ENCODE peak calls at places on chromosomes 7 and 10, in six cellular contexts. One of them, this sample, is unnamed.

GRCh38 chr7:46844486-46844885 is 737.4 kb downstream of the TNS3 start:
- DNase-seq in heart right ventricle: no peak
- DNase-seq in GM13976: no peak
- DNase-seq in progenitor cell of endocrine pancreas: no peak
- DNase-seq in coronary artery: no peak
- DNase-seq in WERI-Rb-1: no peak
- DNase-seq in this sample: no peak

GRCh38 chr7:31160956-31161355 is 108.8 kb downstream of the ADCYAP1R1 start:
- DNase-seq in heart right ventricle: no peak
- DNase-seq in progenitor cell of endocrine pancreas: no peak
- DNase-seq in GM13976: no peak
- DNase-seq in WERI-Rb-1: no peak
- DNase-seq in coronary artery: no peak
- DNase-seq in this sample: no peak

GRCh38 chr10:3584926-3585784 is 199.9 kb downstream of the KLF6 start:
- DNase-seq in heart right ventricle: no peak
- DNase-seq in coronary artery: no peak
- DNase-seq in progenitor cell of endocrine pancreas: no peak
- DNase-seq in WERI-Rb-1: no peak
- DNase-seq in GM13976: no peak
- DNase-seq in this sample: no peak

GRCh38 chr10:19811517-19811916 is 4.7 kb upstream of the PLXDC2 start:
- DNase-seq in coronary artery: no peak
- DNase-seq in GM13976: no peak
- DNase-seq in progenitor cell of endocrine pancreas: no peak
- DNase-seq in heart right ventricle: peak; percentile 41
- DNase-seq in WERI-Rb-1: no peak
- DNase-seq in this sample: peak; percentile 2

GRCh38 chr7:116195451-116195850 is 14.9 kb upstream of the TES start:
- DNase-seq in coronary artery: no peak
- DNase-seq in heart right ventricle: no peak
- DNase-seq in GM13976: no peak
- DNase-seq in progenitor cell of endocrine pancreas: no peak
- DNase-seq in WERI-Rb-1: no peak
- DNase-seq in this sample: peak; percentile 32

GRCh38 chr7:74174606-74175082 is 488 bp downstream of the EIF4H start:
- DNase-seq in progenitor cell of endocrine pancreas: peak; percentile 32
- DNase-seq in heart right ventricle: peak; percentile 41
- DNase-seq in GM13976: no peak
- DNase-seq in coronary artery: peak; percentile 79
- DNase-seq in WERI-Rb-1: peak; percentile 75
- DNase-seq in this sample: peak; percentile 13

GRCh38 chr10:36725581-36726520 is 399.5 kb upstream of the ANKRD30A start:
- DNase-seq in heart right ventricle: peak; percentile 25
- DNase-seq in coronary artery: no peak
- DNase-seq in GM13976: no peak
- DNase-seq in progenitor cell of endocrine pancreas: peak; percentile 17
- DNase-seq in WERI-Rb-1: peak; percentile 82
- DNase-seq in this sample: peak; percentile 4

GRCh38 chr7:117873056-117873932 is at the start of gene CTTNBP2:
- DNase-seq in coronary artery: peak; percentile 73
- DNase-seq in heart right ventricle: peak; percentile 33
- DNase-seq in progenitor cell of endocrine pancreas: peak; percentile 51
- DNase-seq in GM13976: peak; percentile 44
- DNase-seq in WERI-Rb-1: peak; percentile 12
- DNase-seq in this sample: no peak

GRCh38 chr7:69564454-69565417 is 33.5 kb upstream of the AUTS2 start:
- DNase-seq in heart right ventricle: peak; percentile 26
- DNase-seq in WERI-Rb-1: no peak
- DNase-seq in GM13976: no peak
- DNase-seq in coronary artery: no peak
- DNase-seq in progenitor cell of endocrine pancreas: no peak
- DNase-seq in this sample: no peak

GRCh38 chr7:28955723-28956607 is 2.2 kb downstream of the TRIL start:
- DNase-seq in coronary artery: peak; percentile 74
- DNase-seq in GM13976: peak; percentile 64
- DNase-seq in progenitor cell of endocrine pancreas: peak; percentile 72
- DNase-seq in heart right ventricle: peak; percentile 73
- DNase-seq in WERI-Rb-1: peak; percentile 65
- DNase-seq in this sample: no peak

GRCh38 chr10:124611738-124612137 is 132.4 kb downstream of the FAM53B start:
- DNase-seq in GM13976: no peak
- DNase-seq in progenitor cell of endocrine pancreas: no peak
- DNase-seq in heart right ventricle: no peak
- DNase-seq in coronary artery: no peak
- DNase-seq in WERI-Rb-1: no peak
- DNase-seq in this sample: no peak

GRCh38 chr10:62815373-62816111 is 624 bp downstream of the EGR2 start:
- DNase-seq in GM13976: no peak
- DNase-seq in WERI-Rb-1: peak; percentile 14
- DNase-seq in progenitor cell of endocrine pancreas: peak; percentile 15
- DNase-seq in heart right ventricle: peak; percentile 9
- DNase-seq in coronary artery: no peak
- DNase-seq in this sample: no peak

GRCh38 chr7:87797798-87798403 is 78.3 kb downstream of the SLC25A40 start:
- DNase-seq in GM13976: peak; percentile 50
- DNase-seq in WERI-Rb-1: no peak
- DNase-seq in progenitor cell of endocrine pancreas: no peak
- DNase-seq in heart right ventricle: no peak
- DNase-seq in coronary artery: no peak
- DNase-seq in this sample: peak; percentile 31

GRCh38 chr10:102801978-102802377 is 35.2 kb downstream of the CYP17A1 start:
- DNase-seq in progenitor cell of endocrine pancreas: no peak
- DNase-seq in GM13976: no peak
- DNase-seq in WERI-Rb-1: no peak
- DNase-seq in heart right ventricle: no peak
- DNase-seq in coronary artery: no peak
- DNase-seq in this sample: no peak

GRCh38 chr10:4708123-4708759 is 117.8 kb upstream of the AKR1E2 start:
- DNase-seq in heart right ventricle: no peak
- DNase-seq in GM13976: no peak
- DNase-seq in WERI-Rb-1: peak; percentile 15
- DNase-seq in coronary artery: no peak
- DNase-seq in progenitor cell of endocrine pancreas: no peak
- DNase-seq in this sample: no peak

GRCh38 chr7:2953099-2953498 is 90.6 kb downstream of the CARD11 start:
- DNase-seq in WERI-Rb-1: no peak
- DNase-seq in heart right ventricle: no peak
- DNase-seq in progenitor cell of endocrine pancreas: no peak
- DNase-seq in GM13976: no peak
- DNase-seq in coronary artery: no peak
- DNase-seq in this sample: no peak

GRCh38 chr7:15504376-15504775 is 57.4 kb downstream of the AGMO start:
- DNase-seq in heart right ventricle: no peak
- DNase-seq in WERI-Rb-1: no peak
- DNase-seq in GM13976: no peak
- DNase-seq in coronary artery: no peak
- DNase-seq in progenitor cell of endocrine pancreas: no peak
- DNase-seq in this sample: no peak

GRCh38 chr10:62083868-62084267 is 182.4 kb downstream of the ARID5B start:
- DNase-seq in GM13976: no peak
- DNase-seq in WERI-Rb-1: no peak
- DNase-seq in coronary artery: no peak
- DNase-seq in heart right ventricle: peak; percentile 81
- DNase-seq in progenitor cell of endocrine pancreas: no peak
- DNase-seq in this sample: peak; percentile 55

GRCh38 chr10:114374141-114374791 is 30.0 kb downstream of the AFAP1L2 start:
- DNase-seq in WERI-Rb-1: no peak
- DNase-seq in progenitor cell of endocrine pancreas: no peak
- DNase-seq in heart right ventricle: peak; percentile 73
- DNase-seq in coronary artery: no peak
- DNase-seq in GM13976: no peak
- DNase-seq in this sample: peak; percentile 26

GRCh38 chr7:127041689-127042452 is 210.9 kb downstream of the GRM8 start:
- DNase-seq in heart right ventricle: no peak
- DNase-seq in progenitor cell of endocrine pancreas: no peak
- DNase-seq in GM13976: no peak
- DNase-seq in coronary artery: no peak
- DNase-seq in WERI-Rb-1: no peak
- DNase-seq in this sample: no peak

GRCh38 chr10:69628876-69629275 is 1.2 kb upstream of the FAM241B start:
- DNase-seq in WERI-Rb-1: no peak
- DNase-seq in progenitor cell of endocrine pancreas: no peak
- DNase-seq in heart right ventricle: no peak
- DNase-seq in coronary artery: no peak
- DNase-seq in GM13976: no peak
- DNase-seq in this sample: no peak

GRCh38 chr7:27918503-27918902 is 178.5 kb downstream of the TAX1BP1 start:
- DNase-seq in coronary artery: no peak
- DNase-seq in heart right ventricle: no peak
- DNase-seq in WERI-Rb-1: no peak
- DNase-seq in progenitor cell of endocrine pancreas: no peak
- DNase-seq in GM13976: no peak
- DNase-seq in this sample: no peak

GRCh38 chr7:121003986-121004685 is 15.6 kb downstream of the CPED1 start:
- DNase-seq in progenitor cell of endocrine pancreas: no peak
- DNase-seq in heart right ventricle: peak; percentile 66
- DNase-seq in coronary artery: no peak
- DNase-seq in WERI-Rb-1: no peak
- DNase-seq in GM13976: no peak
- DNase-seq in this sample: no peak

GRCh38 chr7:750111-750905 is 23.2 kb upstream of the PRKAR1B start:
- DNase-seq in WERI-Rb-1: peak; percentile 92
- DNase-seq in GM13976: no peak
- DNase-seq in heart right ventricle: no peak
- DNase-seq in progenitor cell of endocrine pancreas: no peak
- DNase-seq in coronary artery: no peak
- DNase-seq in this sample: no peak

GRCh38 chr7:135208417-135208793 is 2.9 kb downstream of the WDR91 start:
- DNase-seq in heart right ventricle: no peak
- DNase-seq in progenitor cell of endocrine pancreas: no peak
- DNase-seq in GM13976: no peak
- DNase-seq in coronary artery: no peak
- DNase-seq in WERI-Rb-1: no peak
- DNase-seq in this sample: no peak

GRCh38 chr7:76047305-76047810 is 442 bp downstream of the STYXL1 start:
- DNase-seq in WERI-Rb-1: no peak
- DNase-seq in coronary artery: no peak
- DNase-seq in progenitor cell of endocrine pancreas: no peak
- DNase-seq in heart right ventricle: no peak
- DNase-seq in GM13976: no peak
- DNase-seq in this sample: no peak

DNA sequence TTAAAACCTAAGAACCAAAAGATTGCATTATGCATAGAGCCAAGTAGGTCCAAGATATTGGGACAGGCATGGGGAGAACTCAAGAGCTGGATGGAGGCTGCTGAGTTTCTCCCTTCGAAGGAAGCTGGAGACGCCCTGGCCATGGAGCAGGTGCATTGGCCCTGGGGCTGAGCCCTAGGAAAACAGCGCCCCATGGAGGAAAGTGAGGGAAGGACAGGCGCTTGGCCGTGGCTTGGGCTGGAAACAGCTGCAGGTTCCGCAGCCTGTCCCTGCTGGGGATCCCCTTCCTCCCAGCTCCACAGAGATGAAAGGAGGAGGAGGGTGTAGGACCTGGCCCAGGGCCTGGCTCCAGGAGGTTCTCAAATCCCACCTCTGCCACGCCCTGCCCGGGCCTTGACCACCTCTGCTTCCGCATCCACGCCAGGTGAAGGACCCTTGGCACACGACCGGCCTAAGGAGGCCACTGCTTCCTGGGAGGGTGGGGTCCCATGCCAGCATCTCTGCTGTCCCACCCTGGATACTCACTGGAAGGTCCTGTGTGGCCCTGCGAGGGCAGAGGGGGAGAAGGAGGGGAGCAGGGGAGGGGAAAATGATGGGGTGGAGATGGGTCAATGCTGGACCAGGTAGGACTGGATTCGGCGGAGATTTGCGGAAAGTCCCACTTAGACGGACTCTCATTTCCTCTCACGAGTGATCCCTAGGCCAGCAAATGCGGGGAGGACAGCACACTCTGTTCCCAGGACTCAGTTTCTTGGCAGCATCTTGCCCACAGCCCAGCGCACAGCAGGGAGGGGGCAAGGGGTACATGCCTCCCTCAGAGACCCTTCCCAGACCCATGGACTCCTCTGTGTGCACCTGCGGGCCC is 258.6 kb upstream of the TCERG1L start:
- DNase-seq in GM13976: no peak
- DNase-seq in WERI-Rb-1: peak; percentile 61
- DNase-seq in coronary artery: peak; percentile 41
- DNase-seq in progenitor cell of endocrine pancreas: no peak
- DNase-seq in heart right ventricle: no peak
- DNase-seq in this sample: no peak
- TF ChIP-seq CTCF in GM13976: no peak
- TF ChIP-seq CTCF in WERI-Rb-1: peak; percentile 93
- TF ChIP-seq CTCF in coronary artery: no peak
- TF ChIP-seq CTCF in progenitor cell of endocrine pancreas: peak; percentile 50
- TF ChIP-seq CTCF in heart right ventricle: no peak
- TF ChIP-seq CTCF in this sample: no peak

GRCh38 chr7:92831716-92832622 is 4.4 kb downstream of the CDK6 start:
- DNase-seq in heart right ventricle: no peak
- DNase-seq in coronary artery: no peak
- DNase-seq in WERI-Rb-1: no peak
- DNase-seq in GM13976: no peak
- DNase-seq in progenitor cell of endocrine pancreas: no peak
- DNase-seq in this sample: peak; percentile 95
- TF ChIP-seq CTCF in heart right ventricle: no peak
- TF ChIP-seq CTCF in coronary artery: no peak
- TF ChIP-seq CTCF in WERI-Rb-1: no peak
- TF ChIP-seq CTCF in GM13976: no peak
- TF ChIP-seq CTCF in progenitor cell of endocrine pancreas: no peak
- TF ChIP-seq CTCF in this sample: no peak

GRCh38 chr7:140923358-140924006 is 1.2 kb downstream of the BRAF start:
- DNase-seq in WERI-Rb-1: no peak
- DNase-seq in progenitor cell of endocrine pancreas: no peak
- DNase-seq in heart right ventricle: peak; percentile 41
- DNase-seq in GM13976: no peak
- DNase-seq in coronary artery: no peak
- DNase-seq in this sample: no peak
- TF ChIP-seq CTCF in WERI-Rb-1: no peak
- TF ChIP-seq CTCF in progenitor cell of endocrine pancreas: no peak
- TF ChIP-seq CTCF in heart right ventricle: no peak
- TF ChIP-seq CTCF in GM13976: no peak
- TF ChIP-seq CTCF in coronary artery: no peak
- TF ChIP-seq CTCF in this sample: no peak

DNA sequence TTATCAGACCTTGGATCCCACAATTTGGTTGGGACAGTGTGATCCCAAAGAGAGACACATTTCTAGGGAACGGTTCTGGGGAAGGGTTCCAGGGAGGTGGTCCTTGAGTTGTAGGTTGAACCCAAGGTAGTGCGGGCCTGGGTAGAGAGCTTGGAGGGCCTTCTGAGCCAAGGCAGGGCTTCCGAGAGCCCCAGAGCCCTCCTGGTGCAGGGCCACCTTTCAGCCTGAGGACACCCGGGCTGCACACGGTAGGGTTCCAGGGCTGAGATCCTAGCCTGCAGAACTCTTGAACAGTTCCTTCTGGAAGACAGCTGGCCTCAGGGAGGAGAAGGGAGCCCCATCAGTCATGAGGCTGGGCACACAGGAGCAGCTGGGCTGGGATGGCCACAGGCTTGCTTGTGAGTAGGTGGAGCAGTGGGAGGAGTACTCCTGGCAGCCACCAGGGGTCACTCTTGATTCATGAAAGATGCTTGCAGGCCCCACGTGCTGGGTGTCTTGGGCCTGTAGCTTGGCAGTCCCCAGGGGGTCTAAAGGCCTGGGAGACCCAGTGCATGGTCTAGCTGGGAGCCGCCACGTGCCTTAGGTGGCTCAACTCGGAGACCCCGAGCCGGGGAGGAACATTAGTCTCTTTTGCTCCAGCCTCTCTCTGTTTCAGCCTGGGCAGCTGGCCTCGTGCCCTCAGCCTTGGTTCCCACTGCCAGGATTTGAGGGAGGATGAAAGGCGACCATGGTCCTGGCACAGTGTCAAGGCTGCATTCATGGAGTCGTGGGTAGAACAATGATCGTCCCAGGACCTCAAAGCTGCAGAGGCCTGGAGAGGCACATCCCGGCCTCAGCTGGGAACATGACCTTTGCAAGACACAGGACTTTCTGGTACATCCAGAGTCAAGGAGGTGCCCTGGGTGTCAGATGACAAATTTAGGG is 381.6 kb downstream of the TYW1 start:
- DNase-seq in progenitor cell of endocrine pancreas: peak; percentile 71
- DNase-seq in WERI-Rb-1: peak; percentile 85
- DNase-seq in GM13976: peak; percentile 79
- DNase-seq in heart right ventricle: peak; percentile 56
- DNase-seq in coronary artery: no peak
- DNase-seq in this sample: peak; percentile 55
- TF ChIP-seq CTCF in progenitor cell of endocrine pancreas: peak; percentile 89
- TF ChIP-seq CTCF in WERI-Rb-1: peak; percentile 92
- TF ChIP-seq CTCF in GM13976: peak; percentile 83
- TF ChIP-seq CTCF in heart right ventricle: peak; percentile 56
- TF ChIP-seq CTCF in coronary artery: peak; percentile 75
- TF ChIP-seq CTCF in this sample: peak; percentile 92

This sample was measured in HFFc6.